ENCODE peak calls at places on chromosomes 4 and X, in nine cellular contexts. K is esophagus muscularis mucosa; Y is AG09319; S is CD8-positive, alpha-beta T cell; V is tibial artery; M is lower leg skin; U is cardiac muscle cell; A is spleen; X is psoas muscle. C is an unnamed sample.

GRCh38 chr4:175930471-175930870 is 118.4 kb upstream of the GPM6A start:
- DNase-seq in K (no peak), Y (no peak), S (no peak), V (no peak), M (no peak), U (no peak), A (no peak), X (no peak), C (no peak)

GRCh38 chr4:144288011-144288903 is 147.7 kb upstream of the GYPA start:
- DNase-seq in K (no peak), Y (no peak), S (no peak), V (no peak), M (no peak), U (no peak), A (no peak), X (no peak), C (no peak)

GRCh38 chr4:7195546-7196282 is 3.4 kb downstream of the SORCS2 start:
- DNase-seq in K (no peak), Y (no peak), S (no peak), V (peak; percentile 32), M (peak; percentile 54), U (peak; percentile 33), A (no peak), X (no peak), C (no peak)

GRCh38 chr4:82458729-82459128 is 28.3 kb downstream of the ENOPH1 start:
- DNase-seq in K (no peak), Y (no peak), S (no peak), V (no peak), M (no peak), U (no peak), A (no peak), X (no peak), C (no peak)

GRCh38 chr4:108107729-108108382 is 60.9 kb downstream of the LEF1 start:
- DNase-seq in K (no peak), Y (no peak), S (peak; percentile 59), V (no peak), M (no peak), U (no peak), A (no peak), X (no peak), C (no peak)

GRCh38 chr4:186746581-186746980 is 22.9 kb upstream of the FAT1 start:
- DNase-seq in K (no peak), Y (no peak), S (no peak), V (no peak), M (no peak), U (no peak), A (no peak), X (no peak), C (no peak)

GRCh38 chr4:79241846-79242245 is 84.0 kb downstream of the NAA11 start:
- DNase-seq in K (no peak), Y (no peak), S (no peak), V (no peak), M (no peak), U (peak; percentile 49), A (no peak), X (no peak), C (no peak)

GRCh38 chrX:119870626-119871131 is 854 bp downstream of the RNF113A start:
- DNase-seq in K (no peak), Y (no peak), S (peak; percentile 47), V (no peak), M (no peak), U (peak; percentile 16), A (peak; percentile 82), X (no peak), C (no peak)

GRCh38 chr4:144645621-144646522 is at the start of gene HHIP:
- DNase-seq in K (no peak), Y (no peak), S (no peak), V (peak; percentile 67), M (no peak), U (peak; percentile 65), A (no peak), X (peak; percentile 52), C (no peak)

GRCh38 chr4:31458813-31459212 is 738.6 kb downstream of the PCDH7 start:
- DNase-seq in K (no peak), Y (peak; percentile 34), S (no peak), V (no peak), M (no peak), U (peak; percentile 1), A (no peak), X (no peak), C (no peak)

GRCh38 chr4:69133993-69134392 is 37.7 kb downstream of the UGT2B7 start:
- DNase-seq in K (no peak), Y (no peak), S (no peak), V (no peak), M (no peak), U (no peak), A (no peak), X (no peak), C (no peak)

GRCh38 chr4:88522702-88523324 is 763 bp downstream of the PYURF start:
- DNase-seq in K (no peak), Y (no peak), S (peak; percentile 39), V (no peak), M (peak; percentile 88), U (peak; percentile 59), A (peak; percentile 82), X (peak; percentile 61), C (peak; percentile 77)

GRCh38 chr4:115054836-115055235 is 58.6 kb downstream of the NDST4 start:
- DNase-seq in K (no peak), Y (no peak), S (no peak), V (no peak), M (no peak), U (no peak), A (peak; percentile 17), X (no peak), C (no peak)

DNA sequence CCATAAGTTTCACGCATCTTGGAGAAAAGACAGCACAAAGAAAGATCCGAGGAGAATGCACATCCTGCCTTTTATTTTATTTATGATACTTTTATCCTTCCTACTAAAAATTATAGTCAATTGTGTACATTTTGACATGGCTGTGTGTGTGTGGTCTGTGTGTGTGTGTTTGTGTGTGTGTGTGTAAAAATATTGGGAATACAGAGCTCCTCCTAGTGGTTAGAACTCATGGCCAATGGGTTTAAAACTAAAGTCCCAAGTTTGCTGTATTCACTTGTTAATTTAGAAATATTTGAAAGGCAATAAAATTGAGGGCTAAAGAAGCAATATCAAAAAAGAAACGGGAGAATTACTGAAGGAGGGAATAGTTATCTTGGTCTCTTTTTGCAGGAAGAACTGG is 47.5 kb downstream of the NKX6-1 start:
- DNase-seq in K (no peak), Y (no peak), S (no peak), V (no peak), M (no peak), U (peak; percentile 6), A (no peak), X (no peak), C (no peak)
- TF ChIP-seq CTCF in K (peak; percentile 35), Y (peak; percentile 28), S (no peak), V (no peak), M (no peak), U (peak; percentile 45), A (no peak), X (no peak), C (no peak)

DNA sequence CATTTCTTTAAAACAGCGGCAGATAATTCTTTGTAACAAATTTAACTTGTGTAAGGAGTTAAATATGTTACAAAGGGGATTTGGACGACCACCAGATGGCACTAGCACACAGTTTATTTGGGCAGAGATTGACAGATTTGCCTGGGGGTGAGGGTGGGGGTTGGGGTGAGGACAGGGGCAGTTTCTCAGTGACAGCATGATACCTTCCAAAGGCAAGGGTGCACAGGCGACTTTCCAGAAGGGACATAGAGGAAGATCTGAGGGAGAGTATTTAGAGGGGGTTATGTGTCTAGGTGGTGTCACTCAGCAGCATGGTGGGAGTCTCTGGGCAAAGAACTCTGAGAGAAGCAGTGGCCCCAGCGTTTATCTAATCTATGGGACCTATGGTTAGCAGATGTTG is 9.6 kb upstream of the TMA16 start:
- DNase-seq in K (no peak), Y (peak; percentile 3), S (peak; percentile 61), V (no peak), M (no peak), U (peak; percentile 72), A (no peak), X (no peak), C (no peak)
- TF ChIP-seq CTCF in K (peak; percentile 46), Y (peak; percentile 55), S (peak; percentile 81), V (peak; percentile 31), M (no peak), U (peak; percentile 55), A (peak; percentile 7), X (peak; percentile 48), C (peak; percentile 37)

GRCh38 chrX:54248309-54248708 is 65.3 kb upstream of the FAM120C start:
- DNase-seq in K (no peak), Y (no peak), S (no peak), V (no peak), M (no peak), U (peak; percentile 38), A (no peak), X (no peak), C (no peak)
- TF ChIP-seq CTCF in K (peak; percentile 11), Y (peak; percentile 20), S (peak; percentile 21), V (no peak), M (no peak), U (peak; percentile 35), A (no peak), X (peak; percentile 21), C (no peak)

GRCh38 chr4:121112530-121112929 is 40.2 kb upstream of the NDNF start:
- DNase-seq in K (no peak), Y (no peak), S (no peak), V (no peak), M (no peak), U (no peak), A (no peak), X (no peak), C (no peak)
- TF ChIP-seq CTCF in K (peak; percentile 36), Y (peak; percentile 31), S (peak; percentile 73), V (no peak), M (no peak), U (peak; percentile 43), A (no peak), X (peak; percentile 46), C (peak; percentile 27)